ENCODE peak calls at places on chromosomes 12 and 14, in five cellular contexts. One of them, this sample, is unnamed.

GRCh38 chr14:68140111-68140741 is 320.6 kb downstream of the RAD51B start:
- DNase-seq in left ventricle myocardium inferior: no peak
- DNase-seq in IMR-90: peak
- DNase-seq in upper lobe of right lung: no peak
- DNase-seq in lung: peak
- DNase-seq in this sample: no peak

GRCh38 chr14:51094282-51094821 is 553 bp downstream of the TRIM9 start:
- DNase-seq in upper lobe of right lung: peak
- DNase-seq in lung: no peak
- DNase-seq in IMR-90: no peak
- DNase-seq in left ventricle myocardium inferior: no peak
- DNase-seq in this sample: no peak

GRCh38 chr14:69088523-69089445 is 64.1 kb downstream of the DCAF5 start:
- DNase-seq in upper lobe of right lung: no peak
- DNase-seq in IMR-90: peak
- DNase-seq in left ventricle myocardium inferior: no peak
- DNase-seq in lung: no peak
- DNase-seq in this sample: no peak

GRCh38 chr14:85558505-85558904 is 28.6 kb downstream of the FLRT2 start:
- DNase-seq in lung: no peak
- DNase-seq in IMR-90: no peak
- DNase-seq in left ventricle myocardium inferior: no peak
- DNase-seq in upper lobe of right lung: no peak
- DNase-seq in this sample: no peak

GRCh38 chr12:26749781-26750180 is 83.2 kb downstream of the ITPR2 start:
- DNase-seq in lung: no peak
- DNase-seq in IMR-90: no peak
- DNase-seq in upper lobe of right lung: no peak
- DNase-seq in left ventricle myocardium inferior: no peak
- DNase-seq in this sample: no peak

GRCh38 chr14:102255401-102256190 is 49.4 kb downstream of the MOK start:
- DNase-seq in lung: no peak
- DNase-seq in IMR-90: peak
- DNase-seq in upper lobe of right lung: peak
- DNase-seq in left ventricle myocardium inferior: peak
- DNase-seq in this sample: no peak

GRCh38 chr14:94717808-94718207 is 52.1 kb downstream of the GSC start:
- DNase-seq in upper lobe of right lung: no peak
- DNase-seq in left ventricle myocardium inferior: no peak
- DNase-seq in IMR-90: no peak
- DNase-seq in lung: no peak
- DNase-seq in this sample: no peak

GRCh38 chr14:67370830-67371229 is 10.7 kb downstream of the EIF2S1 start:
- DNase-seq in IMR-90: peak
- DNase-seq in upper lobe of right lung: no peak
- DNase-seq in left ventricle myocardium inferior: no peak
- DNase-seq in lung: no peak
- DNase-seq in this sample: no peak

GRCh38 chr12:2395352-2395977 is 342.7 kb downstream of the CACNA1C start:
- DNase-seq in upper lobe of right lung: peak
- DNase-seq in left ventricle myocardium inferior: peak
- DNase-seq in lung: peak
- DNase-seq in IMR-90: peak
- DNase-seq in this sample: peak

GRCh38 chr12:4143909-4144308 is 129.7 kb upstream of the CCND2 start:
- DNase-seq in left ventricle myocardium inferior: no peak
- DNase-seq in upper lobe of right lung: no peak
- DNase-seq in IMR-90: no peak
- DNase-seq in lung: no peak
- DNase-seq in this sample: no peak

GRCh38 chr12:203462-204260 is 10.3 kb downstream of the SLC6A12 start:
- DNase-seq in upper lobe of right lung: no peak
- DNase-seq in left ventricle myocardium inferior: peak
- DNase-seq in IMR-90: no peak
- DNase-seq in lung: no peak
- DNase-seq in this sample: no peak

GRCh38 chr12:24839268-24839791 is 109.6 kb downstream of the BCAT1 start:
- DNase-seq in upper lobe of right lung: no peak
- DNase-seq in left ventricle myocardium inferior: no peak
- DNase-seq in lung: no peak
- DNase-seq in IMR-90: no peak
- DNase-seq in this sample: no peak

GRCh38 chr14:69132513-69133181 is 20.3 kb downstream of the DCAF5 start:
- DNase-seq in IMR-90: no peak
- DNase-seq in left ventricle myocardium inferior: no peak
- DNase-seq in lung: no peak
- DNase-seq in upper lobe of right lung: no peak
- DNase-seq in this sample: no peak

GRCh38 chr12:112750971-112751370 is 40.6 kb upstream of the RPH3A start:
- DNase-seq in left ventricle myocardium inferior: no peak
- DNase-seq in IMR-90: peak
- DNase-seq in lung: no peak
- DNase-seq in upper lobe of right lung: no peak
- DNase-seq in this sample: no peak

GRCh38 chr12:46177842-46178608 is 90.8 kb downstream of the SLC38A1 start:
- DNase-seq in IMR-90: no peak
- DNase-seq in lung: no peak
- DNase-seq in left ventricle myocardium inferior: no peak
- DNase-seq in upper lobe of right lung: no peak
- DNase-seq in this sample: no peak

GRCh38 chr12:90102957-90103652 is 394.5 kb upstream of the ATP2B1 start:
- DNase-seq in left ventricle myocardium inferior: no peak
- DNase-seq in IMR-90: peak
- DNase-seq in upper lobe of right lung: no peak
- DNase-seq in lung: no peak
- DNase-seq in this sample: no peak

GRCh38 chr12:54306925-54307731 is 6.3 kb upstream of the NFE2 start:
- DNase-seq in lung: peak
- DNase-seq in upper lobe of right lung: peak
- DNase-seq in left ventricle myocardium inferior: peak
- DNase-seq in IMR-90: no peak
- DNase-seq in this sample: peak

GRCh38 chr12:108686753-108687152 is 44.6 kb downstream of the CORO1C start:
- DNase-seq in IMR-90: no peak
- DNase-seq in lung: no peak
- DNase-seq in upper lobe of right lung: no peak
- DNase-seq in left ventricle myocardium inferior: peak
- DNase-seq in this sample: no peak

GRCh38 chr12:127393896-127394295 is 873.1 kb upstream of the TMEM132C start:
- DNase-seq in IMR-90: peak
- DNase-seq in upper lobe of right lung: no peak
- DNase-seq in lung: no peak
- DNase-seq in left ventricle myocardium inferior: no peak
- DNase-seq in this sample: no peak

GRCh38 chr12:2944401-2945047 is 14.7 kb upstream of the TEAD4 start:
- DNase-seq in upper lobe of right lung: peak
- DNase-seq in left ventricle myocardium inferior: peak
- DNase-seq in IMR-90: peak
- DNase-seq in lung: peak
- DNase-seq in this sample: peak

GRCh38 chr12:5870183-5870582 is 74.9 kb downstream of the ANO2 start:
- DNase-seq in upper lobe of right lung: no peak
- DNase-seq in IMR-90: no peak
- DNase-seq in left ventricle myocardium inferior: no peak
- DNase-seq in lung: no peak
- DNase-seq in this sample: no peak

GRCh38 chr12:14846042-14846587 is 2.8 kb upstream of the ART4 start:
- DNase-seq in left ventricle myocardium inferior: no peak
- DNase-seq in upper lobe of right lung: no peak
- DNase-seq in IMR-90: no peak
- DNase-seq in lung: no peak
- DNase-seq in this sample: no peak

GRCh38 chr12:61915420-61915819 is 344.8 kb upstream of the USP15 start:
- DNase-seq in IMR-90: no peak
- DNase-seq in left ventricle myocardium inferior: no peak
- DNase-seq in lung: no peak
- DNase-seq in upper lobe of right lung: no peak
- DNase-seq in this sample: no peak

DNA sequence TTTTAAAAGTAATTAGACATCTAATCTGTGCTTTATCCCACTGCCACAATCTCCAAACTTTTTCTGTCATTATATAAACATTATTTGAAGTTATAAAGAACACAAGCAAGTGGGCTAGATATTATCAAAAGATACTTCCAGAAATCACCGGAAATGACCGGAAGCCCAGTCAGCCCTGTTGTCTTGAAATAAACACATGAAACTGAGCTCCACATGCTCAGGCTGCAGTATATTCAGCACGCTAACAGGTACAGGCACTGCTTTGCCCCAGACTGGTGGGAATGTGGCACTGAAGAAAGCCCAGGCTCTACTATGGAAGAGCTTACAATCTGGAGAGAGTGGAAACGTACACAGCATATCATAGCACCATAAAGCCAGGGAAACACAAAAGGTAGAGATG is 158.9 kb upstream of the PLEKHG7 start:
- DNase-seq in upper lobe of right lung: no peak
- DNase-seq in IMR-90: peak
- DNase-seq in left ventricle myocardium inferior: no peak
- DNase-seq in lung: no peak
- DNase-seq in this sample: no peak
- H3K4me3 ChIP-seq in upper lobe of right lung: no peak
- H3K4me3 ChIP-seq in IMR-90: no peak
- H3K4me3 ChIP-seq in left ventricle myocardium inferior: no peak
- H3K4me3 ChIP-seq in lung: no peak
- H3K4me3 ChIP-seq in this sample: no peak

DNA sequence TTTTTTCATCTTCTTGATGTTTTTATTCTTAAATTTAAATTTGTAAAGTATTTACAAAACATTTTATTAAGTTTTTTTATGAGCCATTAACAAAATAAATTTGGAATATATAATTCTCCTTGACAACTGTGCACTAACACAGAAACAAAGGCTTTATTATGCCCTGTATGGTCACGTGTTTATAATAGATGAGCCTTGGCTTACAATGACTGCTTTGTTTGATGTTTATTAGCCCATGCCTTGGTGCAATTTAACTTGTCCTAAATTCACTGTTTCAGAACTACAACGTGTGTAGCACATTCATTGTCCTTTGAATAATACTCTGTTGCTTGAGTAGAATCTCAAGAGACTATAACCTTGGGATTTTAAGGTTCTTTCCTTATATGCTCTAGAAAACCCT is 59.8 kb downstream of the CNTN1 start:
- DNase-seq in lung: no peak
- DNase-seq in upper lobe of right lung: no peak
- DNase-seq in left ventricle myocardium inferior: no peak
- DNase-seq in IMR-90: no peak
- DNase-seq in this sample: no peak
- H3K27ac ChIP-seq in lung: no peak
- H3K27ac ChIP-seq in upper lobe of right lung: no peak
- H3K27ac ChIP-seq in left ventricle myocardium inferior: no peak
- H3K27ac ChIP-seq in IMR-90: no peak
- H3K27ac ChIP-seq in this sample: no peak

DNA sequence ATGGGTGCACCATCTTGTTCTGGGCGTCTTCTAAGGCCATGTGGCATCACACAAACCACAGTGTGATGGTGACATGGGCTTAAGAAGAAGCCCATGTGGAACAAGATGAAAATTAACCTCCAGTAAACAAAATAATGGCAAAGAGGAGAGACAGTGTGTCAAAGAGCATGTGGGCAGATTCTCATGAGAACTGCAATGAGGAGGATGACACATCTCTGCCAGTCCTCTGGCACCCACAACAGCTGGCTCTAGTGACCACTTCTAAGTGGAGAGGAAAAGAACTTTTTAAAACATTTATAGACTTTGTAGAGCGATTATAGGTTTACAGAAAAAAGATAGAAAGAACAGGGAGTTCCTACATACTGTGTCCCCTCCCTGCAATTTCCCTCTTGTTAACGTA is 401.4 kb downstream of the ATP23 start:
- DNase-seq in upper lobe of right lung: no peak
- DNase-seq in lung: no peak
- DNase-seq in IMR-90: no peak
- DNase-seq in left ventricle myocardium inferior: no peak
- DNase-seq in this sample: no peak
- H3K4me3 ChIP-seq in upper lobe of right lung: no peak
- H3K4me3 ChIP-seq in lung: no peak
- H3K4me3 ChIP-seq in IMR-90: no peak
- H3K4me3 ChIP-seq in left ventricle myocardium inferior: no peak
- H3K4me3 ChIP-seq in this sample: no peak

GRCh38 chr12:110047297-110047940 is 903 bp downstream of the C12orf76 start:
- DNase-seq in upper lobe of right lung: no peak
- DNase-seq in IMR-90: no peak
- DNase-seq in left ventricle myocardium inferior: no peak
- DNase-seq in lung: no peak
- DNase-seq in this sample: no peak
- H3K27ac ChIP-seq in upper lobe of right lung: peak
- H3K27ac ChIP-seq in IMR-90: peak
- H3K27ac ChIP-seq in left ventricle myocardium inferior: peak
- H3K27ac ChIP-seq in lung: no peak
- H3K27ac ChIP-seq in this sample: no peak

This sample was measured in right lobe of liver.